ENCODE peak calls at places on chromosomes 16 and 17, in four cellular contexts. One of them, this sample, is unnamed.

GRCh38 chr17:11738151-11738550 is 139.9 kb downstream of the DNAH9 start:
- DNase-seq in astrocyte of the cerebellum: no peak
- DNase-seq in GM12864: no peak
- DNase-seq in stomach: no peak
- DNase-seq in this sample: no peak

GRCh38 chr17:71334041-71334781 is 786.6 kb upstream of the SOX9 start:
- DNase-seq in astrocyte of the cerebellum: no peak
- DNase-seq in GM12864: no peak
- DNase-seq in stomach: no peak
- DNase-seq in this sample: no peak

GRCh38 chr17:80649672-80650338 is 105.2 kb downstream of the RPTOR start:
- DNase-seq in astrocyte of the cerebellum: no peak
- DNase-seq in GM12864: no peak
- DNase-seq in stomach: no peak
- DNase-seq in this sample: peak

GRCh38 chr17:17494499-17495447 is 1.4 kb downstream of the RASD1 start:
- DNase-seq in astrocyte of the cerebellum: no peak
- DNase-seq in GM12864: no peak
- DNase-seq in stomach: peak
- DNase-seq in this sample: no peak

GRCh38 chr16:50523710-50524109 is 24.5 kb upstream of the NKD1 start:
- DNase-seq in astrocyte of the cerebellum: no peak
- DNase-seq in GM12864: no peak
- DNase-seq in stomach: peak
- DNase-seq in this sample: no peak

GRCh38 chr17:37527249-37527851 is 37.7 kb downstream of the DUSP14 start:
- DNase-seq in astrocyte of the cerebellum: peak
- DNase-seq in GM12864: peak
- DNase-seq in stomach: no peak
- DNase-seq in this sample: no peak

GRCh38 chr17:72465191-72466024 is 344.6 kb downstream of the SOX9 start:
- DNase-seq in astrocyte of the cerebellum: no peak
- DNase-seq in GM12864: no peak
- DNase-seq in stomach: peak
- DNase-seq in this sample: peak

GRCh38 chr17:31321481-31321880 is at the start of gene EVI2A:
- DNase-seq in astrocyte of the cerebellum: peak
- DNase-seq in GM12864: peak
- DNase-seq in stomach: no peak
- DNase-seq in this sample: peak

GRCh38 chr17:70772761-70773160 is 603.4 kb downstream of the KCNJ2 start:
- DNase-seq in astrocyte of the cerebellum: no peak
- DNase-seq in GM12864: no peak
- DNase-seq in stomach: no peak
- DNase-seq in this sample: no peak

GRCh38 chr16:89563639-89564392 is 3.3 kb downstream of the RPL13 start:
- DNase-seq in astrocyte of the cerebellum: no peak
- DNase-seq in GM12864: no peak
- DNase-seq in stomach: no peak
- DNase-seq in this sample: no peak

GRCh38 chr17:57913576-57914273 is 41.5 kb downstream of the CUEDC1 start:
- DNase-seq in astrocyte of the cerebellum: no peak
- DNase-seq in GM12864: no peak
- DNase-seq in stomach: no peak
- DNase-seq in this sample: no peak

GRCh38 chr16:72122916-72123315 is 29.3 kb downstream of the DHX38 start:
- DNase-seq in astrocyte of the cerebellum: no peak
- DNase-seq in GM12864: no peak
- DNase-seq in stomach: no peak
- DNase-seq in this sample: no peak

GRCh38 chr17:63071797-63072196 is 105.8 kb downstream of the TANC2 start:
- DNase-seq in astrocyte of the cerebellum: no peak
- DNase-seq in GM12864: no peak
- DNase-seq in stomach: no peak
- DNase-seq in this sample: no peak

GRCh38 chr17:61073799-61074513 is 325.7 kb upstream of the TBX2 start:
- DNase-seq in astrocyte of the cerebellum: no peak
- DNase-seq in GM12864: no peak
- DNase-seq in stomach: no peak
- DNase-seq in this sample: no peak

GRCh38 chr17:36529121-36529520 is 5.5 kb downstream of the MYO19 start:
- DNase-seq in astrocyte of the cerebellum: no peak
- DNase-seq in GM12864: no peak
- DNase-seq in stomach: no peak
- DNase-seq in this sample: no peak

GRCh38 chr17:67165201-67165600 is 79.8 kb downstream of the HELZ start:
- DNase-seq in astrocyte of the cerebellum: no peak
- DNase-seq in GM12864: no peak
- DNase-seq in stomach: no peak
- DNase-seq in this sample: no peak

GRCh38 chr17:31564883-31565297 is 173.4 kb downstream of the RAB11FIP4 start:
- DNase-seq in astrocyte of the cerebellum: no peak
- DNase-seq in GM12864: no peak
- DNase-seq in stomach: no peak
- DNase-seq in this sample: no peak

GRCh38 chr17:17150450-17150804 is 55.7 kb downstream of the PLD6 start:
- DNase-seq in astrocyte of the cerebellum: no peak
- DNase-seq in GM12864: peak
- DNase-seq in stomach: no peak
- DNase-seq in this sample: no peak

GRCh38 chr16:86099326-86099725 is 200.4 kb downstream of the IRF8 start:
- DNase-seq in astrocyte of the cerebellum: no peak
- DNase-seq in GM12864: no peak
- DNase-seq in stomach: no peak
- DNase-seq in this sample: no peak

GRCh38 chr17:21278304-21279197 is 6.0 kb upstream of the MAP2K3 start:
- DNase-seq in astrocyte of the cerebellum: no peak
- DNase-seq in GM12864: no peak
- DNase-seq in stomach: peak
- DNase-seq in this sample: no peak
- TF ChIP-seq CTCF in astrocyte of the cerebellum: no peak
- TF ChIP-seq CTCF in GM12864: no peak
- TF ChIP-seq CTCF in stomach: no peak
- TF ChIP-seq CTCF in this sample: no peak

GRCh38 chr17:10384175-10384574 is 11.4 kb upstream of the MYH13 start:
- DNase-seq in astrocyte of the cerebellum: no peak
- DNase-seq in GM12864: no peak
- DNase-seq in stomach: no peak
- DNase-seq in this sample: no peak
- H3K4me3 ChIP-seq in astrocyte of the cerebellum: no peak
- H3K4me3 ChIP-seq in GM12864: no peak
- H3K4me3 ChIP-seq in stomach: no peak
- H3K4me3 ChIP-seq in this sample: no peak

GRCh38 chr16:58507195-58507962 is 7.4 kb downstream of the NDRG4 start:
- DNase-seq in astrocyte of the cerebellum: no peak
- DNase-seq in GM12864: no peak
- DNase-seq in stomach: peak
- DNase-seq in this sample: no peak
- TF ChIP-seq CTCF in astrocyte of the cerebellum: no peak
- TF ChIP-seq CTCF in GM12864: no peak
- TF ChIP-seq CTCF in stomach: no peak
- TF ChIP-seq CTCF in this sample: no peak

GRCh38 chr16:1612320-1613111 is at the start of gene CRAMP1:
- DNase-seq in astrocyte of the cerebellum: no peak
- DNase-seq in GM12864: no peak
- DNase-seq in stomach: no peak
- DNase-seq in this sample: no peak

GRCh38 chr16:1614226-1615102 is 2.3 kb downstream of the CRAMP1 start:
- DNase-seq in astrocyte of the cerebellum: no peak
- DNase-seq in GM12864: no peak
- DNase-seq in stomach: peak
- DNase-seq in this sample: no peak

GRCh38 chr16:1613728-1614225 is 1.6 kb downstream of the CRAMP1 start:
- DNase-seq in astrocyte of the cerebellum: no peak
- DNase-seq in GM12864: no peak
- DNase-seq in stomach: peak
- DNase-seq in this sample: no peak

GRCh38 chr16:1613240-1613639 is 1.1 kb downstream of the CRAMP1 start:
- DNase-seq in astrocyte of the cerebellum: no peak
- DNase-seq in GM12864: no peak
- DNase-seq in stomach: no peak
- DNase-seq in this sample: no peak

GRCh38 chr16:1615761-1616160 is 3.6 kb downstream of the CRAMP1 start:
- DNase-seq in astrocyte of the cerebellum: no peak
- DNase-seq in GM12864: no peak
- DNase-seq in stomach: no peak
- DNase-seq in this sample: no peak
- H3K4me3 ChIP-seq in astrocyte of the cerebellum: peak
- H3K4me3 ChIP-seq in GM12864: no peak
- H3K4me3 ChIP-seq in stomach: peak
- H3K4me3 ChIP-seq in this sample: no peak

GRCh38 chr16:35557731-35558130 is 2098.3 kb downstream of the TP53TG3F start:
- DNase-seq in astrocyte of the cerebellum: no peak
- DNase-seq in GM12864: no peak
- DNase-seq in stomach: no peak
- DNase-seq in this sample: no peak

GRCh38 chr16:35562471-35562870 is 2103.1 kb downstream of the TP53TG3F start:
- DNase-seq in astrocyte of the cerebellum: no peak
- DNase-seq in GM12864: no peak
- DNase-seq in stomach: no peak
- DNase-seq in this sample: no peak

GRCh38 chr16:35561346-35561745 is 2101.9 kb downstream of the TP53TG3F start:
- DNase-seq in astrocyte of the cerebellum: no peak
- DNase-seq in GM12864: no peak
- DNase-seq in stomach: no peak
- DNase-seq in this sample: no peak

GRCh38 chr16:35560637-35560984 is 2101.2 kb downstream of the TP53TG3F start:
- DNase-seq in astrocyte of the cerebellum: no peak
- DNase-seq in GM12864: no peak
- DNase-seq in stomach: no peak
- DNase-seq in this sample: no peak

GRCh38 chr16:35559911-35560636 is 2100.7 kb downstream of the TP53TG3F start:
- DNase-seq in astrocyte of the cerebellum: no peak
- DNase-seq in GM12864: no peak
- DNase-seq in stomach: no peak
- DNase-seq in this sample: no peak
- TF ChIP-seq CTCF in astrocyte of the cerebellum: no peak
- TF ChIP-seq CTCF in GM12864: no peak
- TF ChIP-seq CTCF in stomach: no peak
- TF ChIP-seq CTCF in this sample: no peak

GRCh38 chr16:57371494-57372371 is 557 bp upstream of the CX3CL1 start:
- DNase-seq in astrocyte of the cerebellum: no peak
- DNase-seq in GM12864: no peak
- DNase-seq in stomach: no peak
- DNase-seq in this sample: no peak

GRCh38 chr16:57373117-57373947 is 1.0 kb downstream of the CX3CL1 start:
- DNase-seq in astrocyte of the cerebellum: no peak
- DNase-seq in GM12864: no peak
- DNase-seq in stomach: no peak
- DNase-seq in this sample: no peak

GRCh38 chr16:57374067-57374534 is 1.8 kb downstream of the CX3CL1 start:
- DNase-seq in astrocyte of the cerebellum: no peak
- DNase-seq in GM12864: no peak
- DNase-seq in stomach: no peak
- DNase-seq in this sample: no peak

GRCh38 chr16:57376313-57376818 is 4.1 kb downstream of the CX3CL1 start:
- DNase-seq in astrocyte of the cerebellum: no peak
- DNase-seq in GM12864: no peak
- DNase-seq in stomach: no peak
- DNase-seq in this sample: no peak

DNA sequence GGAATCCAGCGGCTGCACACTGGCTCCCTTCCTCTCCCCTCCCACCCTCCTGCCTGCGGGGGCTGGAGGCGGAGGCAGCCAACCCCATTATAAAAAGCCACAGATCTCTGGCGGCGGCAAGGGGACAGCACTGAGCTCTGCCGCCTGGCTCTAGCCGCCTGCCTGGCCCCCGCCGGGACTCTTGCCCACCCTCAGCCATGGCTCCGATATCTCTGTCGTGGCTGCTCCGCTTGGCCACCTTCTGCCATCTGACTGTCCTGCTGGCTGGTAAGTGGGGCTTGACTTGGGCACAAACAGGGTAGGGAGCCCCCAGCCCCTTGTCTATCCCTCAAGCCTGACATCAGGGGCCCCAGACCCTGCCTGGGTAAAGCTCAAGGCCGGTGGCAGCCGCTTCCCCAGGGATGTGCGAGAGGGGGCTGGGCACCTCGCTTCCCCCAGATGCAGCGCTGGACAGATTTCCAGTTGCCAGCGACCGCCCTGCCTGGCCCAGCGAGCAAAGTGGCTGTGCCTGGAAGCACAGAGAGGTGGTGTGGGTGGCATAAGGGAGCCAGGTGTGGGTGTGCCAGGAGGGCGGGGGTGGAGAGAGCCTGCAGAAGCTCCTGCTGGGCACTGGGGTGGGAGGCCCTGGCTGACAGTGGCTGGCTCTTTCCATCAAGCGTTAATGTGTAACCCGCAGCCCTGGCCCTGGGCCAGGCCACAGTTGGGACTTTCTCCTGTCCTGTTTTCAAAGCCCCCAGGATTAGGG is at the start of gene CX3CL1:
- DNase-seq in astrocyte of the cerebellum: peak
- DNase-seq in GM12864: no peak
- DNase-seq in stomach: peak
- DNase-seq in this sample: no peak
- H3K4me3 ChIP-seq in astrocyte of the cerebellum: peak
- H3K4me3 ChIP-seq in GM12864: no peak
- H3K4me3 ChIP-seq in stomach: peak
- H3K4me3 ChIP-seq in this sample: no peak

DNA sequence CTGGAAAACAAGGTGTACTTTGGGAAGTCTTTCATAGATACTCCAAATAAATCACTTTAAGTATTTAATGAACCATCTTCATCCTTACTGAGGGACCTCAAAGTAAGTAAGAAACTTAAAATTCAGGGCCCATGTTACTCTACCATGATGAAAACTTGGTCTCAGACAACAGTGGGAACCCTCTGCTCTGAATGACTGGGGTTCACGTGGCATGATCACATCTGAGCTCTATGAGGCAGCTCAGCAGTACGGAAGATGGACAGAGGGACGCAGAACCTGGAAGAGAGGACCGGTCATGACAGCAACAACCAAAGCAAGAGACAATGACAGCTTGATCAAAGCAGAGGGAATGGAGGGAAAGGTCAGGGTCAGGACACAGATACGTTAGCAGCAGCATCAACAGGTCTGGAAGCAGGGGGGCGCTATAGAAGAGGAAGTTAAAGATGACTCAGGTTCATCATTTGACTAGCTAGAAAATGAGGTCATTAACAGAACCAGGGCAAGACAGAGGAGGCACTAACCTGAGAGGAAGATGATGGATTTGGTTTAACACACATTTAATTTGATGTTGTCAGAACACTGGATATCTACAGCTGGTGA is 9.5 kb downstream of the XPO6 start:
- DNase-seq in astrocyte of the cerebellum: no peak
- DNase-seq in GM12864: no peak
- DNase-seq in stomach: no peak
- DNase-seq in this sample: no peak
- TF ChIP-seq CTCF in astrocyte of the cerebellum: no peak
- TF ChIP-seq CTCF in GM12864: peak
- TF ChIP-seq CTCF in stomach: no peak
- TF ChIP-seq CTCF in this sample: no peak

DNA sequence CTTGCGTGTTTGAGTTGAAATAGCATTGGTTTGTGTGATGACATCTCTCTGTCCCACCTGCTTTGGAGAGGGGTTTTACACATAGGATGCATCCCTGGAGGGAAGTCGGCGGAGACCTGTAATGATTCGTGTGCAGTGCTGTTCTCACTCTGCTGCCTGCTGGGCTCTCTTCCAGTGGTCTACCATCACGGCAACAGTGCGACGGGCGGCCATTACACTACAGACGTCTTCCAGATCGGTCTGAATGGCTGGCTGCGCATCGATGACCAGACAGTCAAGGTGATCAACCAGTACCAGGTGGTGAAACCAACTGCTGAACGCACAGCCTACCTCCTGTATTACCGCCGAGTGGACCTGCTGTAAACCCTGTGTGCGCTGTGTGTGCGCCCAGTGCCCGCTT is 41.1 kb upstream of the CRISPLD2 start:
- DNase-seq in astrocyte of the cerebellum: no peak
- DNase-seq in GM12864: no peak
- DNase-seq in stomach: no peak
- DNase-seq in this sample: no peak
- H3K4me3 ChIP-seq in astrocyte of the cerebellum: no peak
- H3K4me3 ChIP-seq in GM12864: no peak
- H3K4me3 ChIP-seq in stomach: no peak
- H3K4me3 ChIP-seq in this sample: no peak